ENCODE peak calls at places on chromosomes 11 and 22, in eight cellular contexts. One of them, this sample, is unnamed.

GRCh38 chr11:26578998-26579635 is 7.1 kb upstream of the MUC15 start:
- DNase-seq in heart left ventricle: no peak
- DNase-seq in astrocyte of the spinal cord: peak
- DNase-seq in cardiac fibroblast: peak
- DNase-seq in prostate gland: no peak
- DNase-seq in brain microvascular endothelial cell: no peak
- DNase-seq in gastrocnemius medialis: no peak
- DNase-seq in lung: no peak
- DNase-seq in this sample: no peak

GRCh38 chr22:33913188-33913587 is 7.1 kb downstream of the LARGE1 start:
- DNase-seq in heart left ventricle: no peak
- DNase-seq in astrocyte of the spinal cord: no peak
- DNase-seq in cardiac fibroblast: no peak
- DNase-seq in prostate gland: no peak
- DNase-seq in brain microvascular endothelial cell: no peak
- DNase-seq in gastrocnemius medialis: no peak
- DNase-seq in lung: no peak
- DNase-seq in this sample: no peak

GRCh38 chr11:134119094-134119493 is 50.2 kb downstream of the JAM3 start:
- DNase-seq in heart left ventricle: no peak
- DNase-seq in astrocyte of the spinal cord: peak
- DNase-seq in cardiac fibroblast: peak
- DNase-seq in prostate gland: no peak
- DNase-seq in brain microvascular endothelial cell: peak
- DNase-seq in gastrocnemius medialis: no peak
- DNase-seq in lung: no peak
- DNase-seq in this sample: no peak

GRCh38 chr22:29095459-29095858 is 22.6 kb downstream of the KREMEN1 start:
- DNase-seq in heart left ventricle: no peak
- DNase-seq in astrocyte of the spinal cord: no peak
- DNase-seq in cardiac fibroblast: no peak
- DNase-seq in prostate gland: no peak
- DNase-seq in brain microvascular endothelial cell: no peak
- DNase-seq in gastrocnemius medialis: no peak
- DNase-seq in lung: no peak
- DNase-seq in this sample: no peak

GRCh38 chr11:73818838-73819237 is 31.2 kb downstream of the MRPL48 start:
- DNase-seq in heart left ventricle: no peak
- DNase-seq in astrocyte of the spinal cord: peak
- DNase-seq in cardiac fibroblast: peak
- DNase-seq in prostate gland: no peak
- DNase-seq in brain microvascular endothelial cell: no peak
- DNase-seq in gastrocnemius medialis: no peak
- DNase-seq in lung: no peak
- DNase-seq in this sample: no peak

GRCh38 chr22:28477556-28477955 is 202.1 kb downstream of the TTC28 start:
- DNase-seq in heart left ventricle: no peak
- DNase-seq in astrocyte of the spinal cord: no peak
- DNase-seq in cardiac fibroblast: no peak
- DNase-seq in prostate gland: no peak
- DNase-seq in brain microvascular endothelial cell: no peak
- DNase-seq in gastrocnemius medialis: no peak
- DNase-seq in lung: no peak
- DNase-seq in this sample: no peak

GRCh38 chr22:48491451-48491941 is 1336.2 kb downstream of the BRD1 start:
- DNase-seq in heart left ventricle: no peak
- DNase-seq in astrocyte of the spinal cord: no peak
- DNase-seq in cardiac fibroblast: no peak
- DNase-seq in prostate gland: no peak
- DNase-seq in brain microvascular endothelial cell: no peak
- DNase-seq in gastrocnemius medialis: no peak
- DNase-seq in lung: no peak
- DNase-seq in this sample: peak

GRCh38 chr11:133163463-133164419 is 368.6 kb downstream of the OPCML start:
- DNase-seq in heart left ventricle: no peak
- DNase-seq in astrocyte of the spinal cord: peak
- DNase-seq in cardiac fibroblast: peak
- DNase-seq in prostate gland: peak
- DNase-seq in brain microvascular endothelial cell: peak
- DNase-seq in gastrocnemius medialis: no peak
- DNase-seq in lung: no peak
- DNase-seq in this sample: peak

GRCh38 chr11:128039140-128040021 is 548.0 kb downstream of the ETS1 start:
- DNase-seq in heart left ventricle: no peak
- DNase-seq in astrocyte of the spinal cord: peak
- DNase-seq in cardiac fibroblast: peak
- DNase-seq in prostate gland: peak
- DNase-seq in brain microvascular endothelial cell: peak
- DNase-seq in gastrocnemius medialis: no peak
- DNase-seq in lung: peak
- DNase-seq in this sample: peak

GRCh38 chr11:125140251-125140650 is 24.3 kb upstream of the PKNOX2 start:
- DNase-seq in heart left ventricle: no peak
- DNase-seq in astrocyte of the spinal cord: no peak
- DNase-seq in cardiac fibroblast: no peak
- DNase-seq in prostate gland: no peak
- DNase-seq in brain microvascular endothelial cell: no peak
- DNase-seq in gastrocnemius medialis: no peak
- DNase-seq in lung: no peak
- DNase-seq in this sample: no peak

GRCh38 chr11:128738942-128739341 is 45.1 kb downstream of the FLI1 start:
- DNase-seq in heart left ventricle: no peak
- DNase-seq in astrocyte of the spinal cord: no peak
- DNase-seq in cardiac fibroblast: no peak
- DNase-seq in prostate gland: no peak
- DNase-seq in brain microvascular endothelial cell: no peak
- DNase-seq in gastrocnemius medialis: no peak
- DNase-seq in lung: no peak
- DNase-seq in this sample: no peak

GRCh38 chr22:22516992-22517391 is 3.1 kb downstream of the ZNF280A start:
- DNase-seq in heart left ventricle: no peak
- DNase-seq in astrocyte of the spinal cord: no peak
- DNase-seq in cardiac fibroblast: no peak
- DNase-seq in prostate gland: no peak
- DNase-seq in brain microvascular endothelial cell: no peak
- DNase-seq in gastrocnemius medialis: no peak
- DNase-seq in lung: no peak
- DNase-seq in this sample: no peak

GRCh38 chr11:14454861-14455632 is 44.6 kb downstream of the COPB1 start:
- DNase-seq in heart left ventricle: no peak
- DNase-seq in astrocyte of the spinal cord: peak
- DNase-seq in cardiac fibroblast: peak
- DNase-seq in prostate gland: no peak
- DNase-seq in brain microvascular endothelial cell: no peak
- DNase-seq in gastrocnemius medialis: no peak
- DNase-seq in lung: no peak
- DNase-seq in this sample: no peak

GRCh38 chr22:18110944-18111758 is 542 bp downstream of the TUBA8 start:
- DNase-seq in heart left ventricle: no peak
- DNase-seq in astrocyte of the spinal cord: no peak
- DNase-seq in cardiac fibroblast: no peak
- DNase-seq in prostate gland: no peak
- DNase-seq in brain microvascular endothelial cell: no peak
- DNase-seq in gastrocnemius medialis: no peak
- DNase-seq in lung: no peak
- DNase-seq in this sample: no peak
- H3K4me3 ChIP-seq in heart left ventricle: peak
- H3K4me3 ChIP-seq in astrocyte of the spinal cord: peak
- H3K4me3 ChIP-seq in cardiac fibroblast: peak
- H3K4me3 ChIP-seq in prostate gland: peak
- H3K4me3 ChIP-seq in brain microvascular endothelial cell: peak
- H3K4me3 ChIP-seq in gastrocnemius medialis: peak
- H3K4me3 ChIP-seq in lung: no peak
- H3K4me3 ChIP-seq in this sample: peak

GRCh38 chr22:37734402-37734700 is 37.5 kb downstream of the TRIOBP start:
- DNase-seq in heart left ventricle: no peak
- DNase-seq in astrocyte of the spinal cord: no peak
- DNase-seq in cardiac fibroblast: no peak
- DNase-seq in prostate gland: no peak
- DNase-seq in brain microvascular endothelial cell: no peak
- DNase-seq in gastrocnemius medialis: no peak
- DNase-seq in lung: no peak
- DNase-seq in this sample: no peak

GRCh38 chr22:37732699-37733607 is 36.1 kb downstream of the TRIOBP start:
- DNase-seq in heart left ventricle: no peak
- DNase-seq in astrocyte of the spinal cord: no peak
- DNase-seq in cardiac fibroblast: no peak
- DNase-seq in prostate gland: no peak
- DNase-seq in brain microvascular endothelial cell: no peak
- DNase-seq in gastrocnemius medialis: no peak
- DNase-seq in lung: no peak
- DNase-seq in this sample: no peak

GRCh38 chr22:37731804-37732471 is 35.1 kb downstream of the TRIOBP start:
- DNase-seq in heart left ventricle: no peak
- DNase-seq in astrocyte of the spinal cord: no peak
- DNase-seq in cardiac fibroblast: no peak
- DNase-seq in prostate gland: no peak
- DNase-seq in brain microvascular endothelial cell: no peak
- DNase-seq in gastrocnemius medialis: no peak
- DNase-seq in lung: no peak
- DNase-seq in this sample: no peak

GRCh38 chr22:37733625-37734401 is 37.0 kb downstream of the TRIOBP start:
- DNase-seq in heart left ventricle: no peak
- DNase-seq in astrocyte of the spinal cord: no peak
- DNase-seq in cardiac fibroblast: no peak
- DNase-seq in prostate gland: no peak
- DNase-seq in brain microvascular endothelial cell: no peak
- DNase-seq in gastrocnemius medialis: no peak
- DNase-seq in lung: no peak
- DNase-seq in this sample: no peak

GRCh38 chr22:37735054-37735453 is 38.2 kb downstream of the TRIOBP start:
- DNase-seq in heart left ventricle: no peak
- DNase-seq in astrocyte of the spinal cord: no peak
- DNase-seq in cardiac fibroblast: no peak
- DNase-seq in prostate gland: no peak
- DNase-seq in brain microvascular endothelial cell: no peak
- DNase-seq in gastrocnemius medialis: no peak
- DNase-seq in lung: no peak
- DNase-seq in this sample: no peak
- TF ChIP-seq CTCF in heart left ventricle: peak
- TF ChIP-seq CTCF in astrocyte of the spinal cord: peak
- TF ChIP-seq CTCF in cardiac fibroblast: peak
- TF ChIP-seq CTCF in prostate gland: no peak
- TF ChIP-seq CTCF in brain microvascular endothelial cell: peak
- TF ChIP-seq CTCF in gastrocnemius medialis: peak
- TF ChIP-seq CTCF in lung: peak
- TF ChIP-seq CTCF in this sample: no peak

GRCh38 chr22:31947296-31947695 is 3.0 kb downstream of the YWHAH start:
- DNase-seq in heart left ventricle: no peak
- DNase-seq in astrocyte of the spinal cord: peak
- DNase-seq in cardiac fibroblast: peak
- DNase-seq in prostate gland: no peak
- DNase-seq in brain microvascular endothelial cell: no peak
- DNase-seq in gastrocnemius medialis: no peak
- DNase-seq in lung: no peak
- DNase-seq in this sample: no peak
- H3K4me3 ChIP-seq in heart left ventricle: no peak
- H3K4me3 ChIP-seq in astrocyte of the spinal cord: no peak
- H3K4me3 ChIP-seq in cardiac fibroblast: no peak
- H3K4me3 ChIP-seq in prostate gland: no peak
- H3K4me3 ChIP-seq in brain microvascular endothelial cell: no peak
- H3K4me3 ChIP-seq in gastrocnemius medialis: no peak
- H3K4me3 ChIP-seq in lung: no peak
- H3K4me3 ChIP-seq in this sample: no peak

DNA sequence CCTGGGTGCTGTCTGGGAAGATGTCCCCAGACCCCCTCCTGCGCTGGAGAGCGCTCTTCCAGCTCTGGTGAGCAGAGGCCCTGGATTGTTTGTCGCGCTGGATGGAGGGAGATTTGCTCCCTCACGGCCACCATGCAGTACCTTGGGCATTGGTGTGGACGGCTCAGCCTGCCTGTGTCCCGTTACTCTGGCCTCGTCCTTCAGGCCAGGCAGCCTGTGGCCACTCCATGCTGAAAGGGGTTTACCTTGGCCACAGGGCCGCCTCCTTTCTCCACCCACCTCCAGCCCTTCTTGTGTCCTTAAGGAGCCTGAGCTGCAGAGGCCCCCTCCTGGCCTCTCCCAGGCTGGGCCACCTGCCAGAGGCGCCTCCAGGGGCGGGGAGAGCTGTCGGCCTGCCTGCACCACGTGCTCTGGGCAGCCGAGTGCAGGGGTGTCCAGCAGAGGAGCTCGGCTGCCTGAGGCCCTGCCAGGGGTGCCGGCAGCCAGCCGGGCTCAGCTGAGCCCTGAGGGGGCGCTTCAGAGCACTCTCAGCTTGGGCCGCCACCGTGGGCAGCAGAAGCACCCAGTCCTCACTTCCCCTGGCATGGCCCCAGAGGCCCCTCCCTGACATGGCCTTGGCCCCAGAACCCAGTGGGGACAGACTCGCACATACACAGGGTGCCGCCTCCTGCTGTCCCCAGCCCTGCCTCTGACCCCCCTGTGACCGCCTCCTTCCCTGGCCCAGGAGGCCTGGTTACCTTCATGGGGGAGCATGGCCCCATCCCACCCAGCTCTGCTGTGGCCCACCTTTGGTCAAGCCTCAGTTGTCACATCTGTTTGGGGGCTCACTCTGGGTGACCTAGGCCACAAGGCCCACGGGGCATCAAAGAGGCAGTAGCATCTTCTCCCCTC is 3.4 kb downstream of the CCND1 start:
- DNase-seq in heart left ventricle: peak
- DNase-seq in astrocyte of the spinal cord: peak
- DNase-seq in cardiac fibroblast: peak
- DNase-seq in prostate gland: peak
- DNase-seq in brain microvascular endothelial cell: peak
- DNase-seq in gastrocnemius medialis: no peak
- DNase-seq in lung: peak
- DNase-seq in this sample: no peak
- TF ChIP-seq CTCF in heart left ventricle: no peak
- TF ChIP-seq CTCF in astrocyte of the spinal cord: peak
- TF ChIP-seq CTCF in cardiac fibroblast: peak
- TF ChIP-seq CTCF in prostate gland: no peak
- TF ChIP-seq CTCF in brain microvascular endothelial cell: peak
- TF ChIP-seq CTCF in gastrocnemius medialis: no peak
- TF ChIP-seq CTCF in lung: no peak
- TF ChIP-seq CTCF in this sample: no peak

GRCh38 chr11:17238377-17238776 is 30.6 kb upstream of the PIK3C2A start:
- DNase-seq in heart left ventricle: no peak
- DNase-seq in astrocyte of the spinal cord: no peak
- DNase-seq in cardiac fibroblast: no peak
- DNase-seq in prostate gland: peak
- DNase-seq in brain microvascular endothelial cell: no peak
- DNase-seq in gastrocnemius medialis: no peak
- DNase-seq in lung: no peak
- DNase-seq in this sample: no peak
- H3K4me3 ChIP-seq in heart left ventricle: no peak
- H3K4me3 ChIP-seq in astrocyte of the spinal cord: no peak
- H3K4me3 ChIP-seq in cardiac fibroblast: no peak
- H3K4me3 ChIP-seq in prostate gland: no peak
- H3K4me3 ChIP-seq in brain microvascular endothelial cell: no peak
- H3K4me3 ChIP-seq in gastrocnemius medialis: no peak
- H3K4me3 ChIP-seq in lung: no peak
- H3K4me3 ChIP-seq in this sample: no peak

DNA sequence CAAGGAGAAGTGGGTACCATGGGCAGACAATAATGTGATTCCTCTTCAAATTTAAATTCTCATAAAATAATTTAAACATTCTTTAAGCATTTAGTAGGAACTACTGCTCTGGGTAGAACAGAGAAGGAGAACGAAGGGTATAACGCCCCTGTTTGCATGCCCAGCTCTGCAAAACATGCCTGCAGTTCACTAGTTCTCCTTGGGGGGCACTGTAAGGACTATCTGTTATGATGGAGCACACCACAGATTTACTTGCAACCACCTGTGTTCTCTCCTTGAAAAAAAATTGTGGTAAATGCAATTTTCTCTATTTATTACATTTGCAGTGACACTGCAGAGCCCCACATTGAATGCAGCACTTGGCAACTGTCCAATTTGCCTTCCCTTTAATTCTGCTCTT is 100.3 kb downstream of the GUCY1A2 start:
- DNase-seq in heart left ventricle: no peak
- DNase-seq in astrocyte of the spinal cord: no peak
- DNase-seq in cardiac fibroblast: peak
- DNase-seq in prostate gland: no peak
- DNase-seq in brain microvascular endothelial cell: no peak
- DNase-seq in gastrocnemius medialis: no peak
- DNase-seq in lung: no peak
- DNase-seq in this sample: no peak
- TF ChIP-seq CTCF in heart left ventricle: no peak
- TF ChIP-seq CTCF in astrocyte of the spinal cord: peak
- TF ChIP-seq CTCF in cardiac fibroblast: peak
- TF ChIP-seq CTCF in prostate gland: no peak
- TF ChIP-seq CTCF in brain microvascular endothelial cell: peak
- TF ChIP-seq CTCF in gastrocnemius medialis: no peak
- TF ChIP-seq CTCF in lung: no peak
- TF ChIP-seq CTCF in this sample: no peak

This sample was measured in lower leg skin.